ENCODE peak calls at places on chromosomes 11 and 22, in six cellular contexts. I is B cell; F is cardiac fibroblast; Y is stimulated activated CD8-positive, alpha-beta memory T cell treated with anti-CD3 and anti-CD28 coated beads, Interleukin-15, amount 100 ng/mL, for 4 hours; L is activated CD4-positive, alpha-beta T cell treated with anti-CD3 and anti-CD28 coated beads for 1 hour; M is ELF-1. U is an unnamed sample.

GRCh38 chr11:123558536-123559315 is 95.7 kb downstream of the SCN3B start:
- DNase-seq in I (no peak), F (no peak), Y (no peak), L (no peak), M (no peak), U (no peak)

GRCh38 chr11:120974466-120974865 is 49.4 kb upstream of the TBCEL start:
- DNase-seq in I (no peak), F (no peak), Y (no peak), L (no peak), M (no peak), U (no peak)

GRCh38 chr11:46728659-46729040 is 9.6 kb downstream of the F2 start:
- DNase-seq in I (no peak), F (no peak), Y (no peak), L (no peak), M (no peak), U (no peak)

GRCh38 chr11:76074178-76075112 is 131.9 kb downstream of the WNT11 start:
- DNase-seq in I (no peak), F (peak), Y (no peak), L (no peak), M (no peak), U (no peak)

GRCh38 chr11:83070878-83071640 is 638 bp downstream of the RAB30 start:
- DNase-seq in I (no peak), F (peak), Y (no peak), L (no peak), M (peak), U (no peak)

GRCh38 chr11:1231396-1232327 is 8.8 kb downstream of the MUC5B start:
- DNase-seq in I (no peak), F (no peak), Y (no peak), L (no peak), M (peak), U (no peak)

GRCh38 chr11:72764503-72764902 is 12.3 kb upstream of the ARAP1 start:
- DNase-seq in I (no peak), F (no peak), Y (no peak), L (no peak), M (peak), U (no peak)

GRCh38 chr11:57800444-57801184 is 39.0 kb downstream of the CTNND1 start:
- DNase-seq in I (no peak), F (peak), Y (no peak), L (no peak), M (peak), U (no peak)

GRCh38 chr11:118980191-118980881 is 8.8 kb downstream of the FOXR1 start:
- DNase-seq in I (no peak), F (peak), Y (no peak), L (no peak), M (peak), U (no peak)

GRCh38 chr22:31538815-31539214 is 42.5 kb downstream of the SFI1 start:
- DNase-seq in I (no peak), F (no peak), Y (no peak), L (no peak), M (no peak), U (peak)

GRCh38 chr11:127950162-127950561 is 637.2 kb downstream of the ETS1 start:
- DNase-seq in I (no peak), F (no peak), Y (no peak), L (no peak), M (peak), U (no peak)

GRCh38 chr22:45450931-45451651 is 37.6 kb downstream of the RIBC2 start:
- DNase-seq in I (no peak), F (peak), Y (no peak), L (no peak), M (no peak), U (no peak)

GRCh38 chr11:60830478-60831142 is 11.3 kb upstream of the CCDC86 start:
- DNase-seq in I (no peak), F (no peak), Y (no peak), L (no peak), M (no peak), U (no peak)

GRCh38 chr11:108135845-108136599 is 14.7 kb downstream of the ACAT1 start:
- DNase-seq in I (no peak), F (peak), Y (peak), L (no peak), M (no peak), U (peak)

GRCh38 chr11:103700605-103701004 is 335.8 kb upstream of the DDI1 start:
- DNase-seq in I (no peak), F (peak), Y (no peak), L (no peak), M (no peak), U (no peak)

GRCh38 chr22:44396727-44397722 is 84.3 kb upstream of the SHISAL1 start:
- DNase-seq in I (no peak), F (no peak), Y (no peak), L (no peak), M (no peak), U (no peak)

GRCh38 chr11:5722622-5723021 is 13.6 kb upstream of the OR56B1 start:
- DNase-seq in I (no peak), F (no peak), Y (no peak), L (no peak), M (no peak), U (no peak)

GRCh38 chr22:24137595-24137994 is 43.7 kb upstream of the SUSD2 start:
- DNase-seq in I (no peak), F (peak), Y (no peak), L (no peak), M (no peak), U (no peak)

GRCh38 chr11:46489668-46490560 is 98.3 kb upstream of the CHRM4 start:
- DNase-seq in I (no peak), F (peak), Y (no peak), L (no peak), M (peak), U (no peak)

GRCh38 chr22:46578824-46579561 is 41.2 kb upstream of the GRAMD4 start:
- DNase-seq in I (no peak), F (no peak), Y (no peak), L (no peak), M (peak), U (no peak)

GRCh38 chr11:120208777-120209176 is 2.1 kb upstream of the OAF start:
- DNase-seq in I (no peak), F (peak), Y (no peak), L (no peak), M (no peak), U (no peak)

GRCh38 chr11:19995131-19995530 is 165.1 kb downstream of the DBX1 start:
- DNase-seq in I (no peak), F (peak), Y (no peak), L (no peak), M (peak), U (no peak)

GRCh38 chr11:30454108-30454507 is 131.2 kb downstream of the ARL14EP start:
- DNase-seq in I (no peak), F (no peak), Y (no peak), L (no peak), M (no peak), U (no peak)

GRCh38 chr11:19279455-19279854 is 38.7 kb upstream of the E2F8 start:
- DNase-seq in I (no peak), F (no peak), Y (no peak), L (no peak), M (peak), U (no peak)

GRCh38 chr11:77593883-77594282 is 4.1 kb downstream of the AQP11 start:
- DNase-seq in I (no peak), F (no peak), Y (no peak), L (no peak), M (no peak), U (no peak)

GRCh38 chr11:66277475-66278391 is at the start of gene CNIH2:
- DNase-seq in I (no peak), F (no peak), Y (no peak), L (no peak), M (no peak), U (peak)

GRCh38 chr22:47786650-47787290 is 1024.3 kb downstream of the TBC1D22A start:
- DNase-seq in I (no peak), F (no peak), Y (no peak), L (no peak), M (no peak), U (no peak)

GRCh38 chr11:65412271-65413076 is 10.1 kb upstream of the NEAT1 start:
- DNase-seq in I (peak), F (no peak), Y (no peak), L (no peak), M (no peak), U (no peak)

GRCh38 chr11:33040862-33041453 is 1.6 kb downstream of the TCP11L1 start:
- DNase-seq in I (no peak), F (no peak), Y (no peak), L (no peak), M (no peak), U (no peak)

GRCh38 chr22:32752868-32753520 is 48.5 kb upstream of the TIMP3 start:
- DNase-seq in I (no peak), F (peak), Y (no peak), L (no peak), M (peak), U (no peak)

GRCh38 chr11:102420547-102420946 is 32.0 kb downstream of the TMEM123 start:
- DNase-seq in I (no peak), F (no peak), Y (no peak), L (no peak), M (no peak), U (peak)

GRCh38 chr11:66864172-66864901 is 7.5 kb downstream of the LRFN4 start:
- DNase-seq in I (no peak), F (no peak), Y (no peak), L (no peak), M (no peak), U (no peak)

GRCh38 chr11:60345489-60345888 is 18.4 kb downstream of the MS4A6E start:
- DNase-seq in I (no peak), F (peak), Y (no peak), L (no peak), M (no peak), U (no peak)

GRCh38 chr22:33519140-33519973 is 400.9 kb downstream of the LARGE1 start:
- DNase-seq in I (peak), F (peak), Y (no peak), L (no peak), M (peak), U (no peak)

GRCh38 chr11:6979365-6979764 is 40.8 kb downstream of the ZNF214 start:
- DNase-seq in I (no peak), F (peak), Y (no peak), L (no peak), M (no peak), U (no peak)

U was measured in T-helper 2 cell.